ENCODE peak calls at places on chromosomes 12 and 14, in four cellular contexts. U is lower lobe of right lung, N is renal cortical epithelial cell, I is ELR. V is an unnamed sample.

GRCh38 chr12:402127-402456 is 648 bp downstream of the CCDC77 start:
- DNase-seq in I (peak), U (no peak), N (peak), V (peak)

GRCh38 chr14:79044894-79045624 is 874.9 kb downstream of the NRXN3 start:
- DNase-seq in N (peak), U (no peak), I (peak), V (peak)

GRCh38 chr12:89568484-89568883 is 42.6 kb upstream of the POC1B start:
- DNase-seq in I (no peak), N (no peak), U (no peak), V (no peak)

GRCh38 chr12:870378-870777 is 79.1 kb downstream of the RAD52 start:
- DNase-seq in U (no peak), N (no peak), I (no peak), V (no peak)

GRCh38 chr12:68042212-68042699 is 53.0 kb downstream of the IFNG-AS1 start:
- DNase-seq in N (peak), U (no peak), I (no peak), V (no peak)

GRCh38 chr12:122726056-122726558 is 4.5 kb downstream of the HCAR1 start:
- DNase-seq in N (peak), I (peak), U (no peak), V (peak)

GRCh38 chr14:90677484-90678045 is 138.7 kb downstream of the TTC7B start:
- DNase-seq in I (peak), N (peak), U (no peak), V (peak)

GRCh38 chr12:96015672-96016071 is 19.5 kb upstream of the HAL start:
- DNase-seq in N (peak), U (no peak), I (peak), V (peak)

GRCh38 chr12:131087302-131087818 is 133.7 kb downstream of the ADGRD1 start:
- DNase-seq in U (peak), I (no peak), N (no peak), V (no peak)

GRCh38 chr14:31297701-31298344 is 90.2 kb upstream of the HECTD1 start:
- DNase-seq in I (peak), U (no peak), N (peak), V (peak)

V was measured in PC-3.